ENCODE peak calls at places on chromosomes 5 and 9, in seven cellular contexts. One of them, this sample, is unnamed.
A peak's percentile ranks its signal among the peaks of the same experiment; 100 is the strongest.

GRCh38 chr5:143707797-143708196 is 104.2 kb upstream of the HMHB1 start:
- DNase-seq in SW 1271: no peak
- DNase-seq in T-cell: no peak
- DNase-seq in GM12891: no peak
- DNase-seq in activated T-helper 1 cell treated with Interleukin-2 at 50 U/mL for 16 hours: no peak
- DNase-seq in cardiac fibroblast: peak; percentile 76
- DNase-seq in stimulated activated CD8-positive, alpha-beta memory T cell treated with anti-CD3 and anti-CD28 coated beads, Interleukin-12 subunit alpha, Interleukin-12 subunit beta, amount 100 ng/mL, for 1 hour: no peak
- DNase-seq in this sample: peak; percentile 13

GRCh38 chr5:14050821-14051220 is 92.3 kb upstream of the TRIO start:
- DNase-seq in stimulated activated CD8-positive, alpha-beta memory T cell treated with anti-CD3 and anti-CD28 coated beads, Interleukin-12 subunit alpha, Interleukin-12 subunit beta, amount 100 ng/mL, for 1 hour: no peak
- DNase-seq in cardiac fibroblast: no peak
- DNase-seq in T-cell: no peak
- DNase-seq in activated T-helper 1 cell treated with Interleukin-2 at 50 U/mL for 16 hours: no peak
- DNase-seq in GM12891: no peak
- DNase-seq in SW 1271: no peak
- DNase-seq in this sample: no peak

GRCh38 chr5:1874820-1875219 is 7.9 kb downstream of the IRX4 start:
- DNase-seq in T-cell: no peak
- DNase-seq in SW 1271: no peak
- DNase-seq in stimulated activated CD8-positive, alpha-beta memory T cell treated with anti-CD3 and anti-CD28 coated beads, Interleukin-12 subunit alpha, Interleukin-12 subunit beta, amount 100 ng/mL, for 1 hour: no peak
- DNase-seq in activated T-helper 1 cell treated with Interleukin-2 at 50 U/mL for 16 hours: no peak
- DNase-seq in cardiac fibroblast: no peak
- DNase-seq in GM12891: no peak
- DNase-seq in this sample: no peak

GRCh38 chr5:87383216-87383615 is 29.5 kb downstream of the CCNH start:
- DNase-seq in SW 1271: no peak
- DNase-seq in GM12891: no peak
- DNase-seq in stimulated activated CD8-positive, alpha-beta memory T cell treated with anti-CD3 and anti-CD28 coated beads, Interleukin-12 subunit alpha, Interleukin-12 subunit beta, amount 100 ng/mL, for 1 hour: no peak
- DNase-seq in T-cell: no peak
- DNase-seq in cardiac fibroblast: peak; percentile 32
- DNase-seq in activated T-helper 1 cell treated with Interleukin-2 at 50 U/mL for 16 hours: no peak
- DNase-seq in this sample: no peak

GRCh38 chr5:93340881-93341280 is 240.1 kb downstream of the NR2F1-AS1 start:
- DNase-seq in T-cell: no peak
- DNase-seq in stimulated activated CD8-positive, alpha-beta memory T cell treated with anti-CD3 and anti-CD28 coated beads, Interleukin-12 subunit alpha, Interleukin-12 subunit beta, amount 100 ng/mL, for 1 hour: no peak
- DNase-seq in SW 1271: no peak
- DNase-seq in activated T-helper 1 cell treated with Interleukin-2 at 50 U/mL for 16 hours: no peak
- DNase-seq in GM12891: no peak
- DNase-seq in cardiac fibroblast: no peak
- DNase-seq in this sample: no peak

GRCh38 chr5:150479416-150479815 is 28.5 kb upstream of the NDST1 start:
- DNase-seq in GM12891: no peak
- DNase-seq in stimulated activated CD8-positive, alpha-beta memory T cell treated with anti-CD3 and anti-CD28 coated beads, Interleukin-12 subunit alpha, Interleukin-12 subunit beta, amount 100 ng/mL, for 1 hour: no peak
- DNase-seq in cardiac fibroblast: no peak
- DNase-seq in activated T-helper 1 cell treated with Interleukin-2 at 50 U/mL for 16 hours: no peak
- DNase-seq in SW 1271: no peak
- DNase-seq in T-cell: no peak
- DNase-seq in this sample: no peak

GRCh38 chr5:135973323-135974018 is 18.7 kb upstream of the LECT2 start:
- DNase-seq in T-cell: no peak
- DNase-seq in GM12891: no peak
- DNase-seq in cardiac fibroblast: peak; percentile 90
- DNase-seq in activated T-helper 1 cell treated with Interleukin-2 at 50 U/mL for 16 hours: no peak
- DNase-seq in stimulated activated CD8-positive, alpha-beta memory T cell treated with anti-CD3 and anti-CD28 coated beads, Interleukin-12 subunit alpha, Interleukin-12 subunit beta, amount 100 ng/mL, for 1 hour: no peak
- DNase-seq in SW 1271: no peak
- DNase-seq in this sample: peak; percentile 94

GRCh38 chr5:178981381-178981780 is 13.7 kb downstream of the GRM6 start:
- DNase-seq in GM12891: no peak
- DNase-seq in activated T-helper 1 cell treated with Interleukin-2 at 50 U/mL for 16 hours: no peak
- DNase-seq in stimulated activated CD8-positive, alpha-beta memory T cell treated with anti-CD3 and anti-CD28 coated beads, Interleukin-12 subunit alpha, Interleukin-12 subunit beta, amount 100 ng/mL, for 1 hour: no peak
- DNase-seq in cardiac fibroblast: no peak
- DNase-seq in T-cell: no peak
- DNase-seq in SW 1271: no peak
- DNase-seq in this sample: no peak

GRCh38 chr5:142115937-142116614 is 7.5 kb downstream of the NDFIP1 start:
- DNase-seq in activated T-helper 1 cell treated with Interleukin-2 at 50 U/mL for 16 hours: no peak
- DNase-seq in GM12891: no peak
- DNase-seq in SW 1271: no peak
- DNase-seq in T-cell: no peak
- DNase-seq in cardiac fibroblast: peak; percentile 75
- DNase-seq in stimulated activated CD8-positive, alpha-beta memory T cell treated with anti-CD3 and anti-CD28 coated beads, Interleukin-12 subunit alpha, Interleukin-12 subunit beta, amount 100 ng/mL, for 1 hour: no peak
- DNase-seq in this sample: peak; percentile 73

GRCh38 chr5:9233712-9234111 is 312.2 kb downstream of the SEMA5A start:
- DNase-seq in GM12891: no peak
- DNase-seq in T-cell: no peak
- DNase-seq in stimulated activated CD8-positive, alpha-beta memory T cell treated with anti-CD3 and anti-CD28 coated beads, Interleukin-12 subunit alpha, Interleukin-12 subunit beta, amount 100 ng/mL, for 1 hour: no peak
- DNase-seq in cardiac fibroblast: peak; percentile 12
- DNase-seq in activated T-helper 1 cell treated with Interleukin-2 at 50 U/mL for 16 hours: no peak
- DNase-seq in SW 1271: no peak
- DNase-seq in this sample: no peak

GRCh38 chr9:110590816-110591215 is 11.3 kb upstream of the SVEP1 start:
- DNase-seq in SW 1271: no peak
- DNase-seq in cardiac fibroblast: no peak
- DNase-seq in stimulated activated CD8-positive, alpha-beta memory T cell treated with anti-CD3 and anti-CD28 coated beads, Interleukin-12 subunit alpha, Interleukin-12 subunit beta, amount 100 ng/mL, for 1 hour: no peak
- DNase-seq in activated T-helper 1 cell treated with Interleukin-2 at 50 U/mL for 16 hours: no peak
- DNase-seq in T-cell: no peak
- DNase-seq in GM12891: no peak
- DNase-seq in this sample: no peak

GRCh38 chr9:93578844-93579243 is 2.5 kb downstream of the PHF2 start:
- DNase-seq in stimulated activated CD8-positive, alpha-beta memory T cell treated with anti-CD3 and anti-CD28 coated beads, Interleukin-12 subunit alpha, Interleukin-12 subunit beta, amount 100 ng/mL, for 1 hour: no peak
- DNase-seq in activated T-helper 1 cell treated with Interleukin-2 at 50 U/mL for 16 hours: no peak
- DNase-seq in GM12891: no peak
- DNase-seq in T-cell: no peak
- DNase-seq in cardiac fibroblast: no peak
- DNase-seq in SW 1271: no peak
- DNase-seq in this sample: no peak

GRCh38 chr5:61687371-61687770 is 355.3 kb downstream of the ZSWIM6 start:
- DNase-seq in activated T-helper 1 cell treated with Interleukin-2 at 50 U/mL for 16 hours: no peak
- DNase-seq in T-cell: no peak
- DNase-seq in stimulated activated CD8-positive, alpha-beta memory T cell treated with anti-CD3 and anti-CD28 coated beads, Interleukin-12 subunit alpha, Interleukin-12 subunit beta, amount 100 ng/mL, for 1 hour: no peak
- DNase-seq in cardiac fibroblast: peak; percentile 13
- DNase-seq in GM12891: no peak
- DNase-seq in SW 1271: no peak
- DNase-seq in this sample: no peak

GRCh38 chr9:93827545-93828330 is 127.4 kb downstream of the BARX1 start:
- DNase-seq in stimulated activated CD8-positive, alpha-beta memory T cell treated with anti-CD3 and anti-CD28 coated beads, Interleukin-12 subunit alpha, Interleukin-12 subunit beta, amount 100 ng/mL, for 1 hour: no peak
- DNase-seq in activated T-helper 1 cell treated with Interleukin-2 at 50 U/mL for 16 hours: no peak
- DNase-seq in cardiac fibroblast: peak; percentile 39
- DNase-seq in SW 1271: peak; percentile 15
- DNase-seq in T-cell: peak; percentile 15
- DNase-seq in GM12891: peak; percentile 69
- DNase-seq in this sample: peak; percentile 31

GRCh38 chr5:15354011-15354410 is 146.0 kb upstream of the FBXL7 start:
- DNase-seq in cardiac fibroblast: no peak
- DNase-seq in activated T-helper 1 cell treated with Interleukin-2 at 50 U/mL for 16 hours: no peak
- DNase-seq in stimulated activated CD8-positive, alpha-beta memory T cell treated with anti-CD3 and anti-CD28 coated beads, Interleukin-12 subunit alpha, Interleukin-12 subunit beta, amount 100 ng/mL, for 1 hour: no peak
- DNase-seq in GM12891: no peak
- DNase-seq in SW 1271: no peak
- DNase-seq in T-cell: no peak
- DNase-seq in this sample: no peak

GRCh38 chr9:3888496-3888858 is 362.7 kb upstream of the RFX3 start:
- DNase-seq in SW 1271: no peak
- DNase-seq in activated T-helper 1 cell treated with Interleukin-2 at 50 U/mL for 16 hours: no peak
- DNase-seq in stimulated activated CD8-positive, alpha-beta memory T cell treated with anti-CD3 and anti-CD28 coated beads, Interleukin-12 subunit alpha, Interleukin-12 subunit beta, amount 100 ng/mL, for 1 hour: no peak
- DNase-seq in cardiac fibroblast: no peak
- DNase-seq in GM12891: no peak
- DNase-seq in T-cell: no peak
- DNase-seq in this sample: no peak

GRCh38 chr9:79382468-79382867 is 189.3 kb upstream of the TLE4 start:
- DNase-seq in activated T-helper 1 cell treated with Interleukin-2 at 50 U/mL for 16 hours: no peak
- DNase-seq in cardiac fibroblast: no peak
- DNase-seq in T-cell: no peak
- DNase-seq in GM12891: no peak
- DNase-seq in stimulated activated CD8-positive, alpha-beta memory T cell treated with anti-CD3 and anti-CD28 coated beads, Interleukin-12 subunit alpha, Interleukin-12 subunit beta, amount 100 ng/mL, for 1 hour: no peak
- DNase-seq in SW 1271: no peak
- DNase-seq in this sample: peak; percentile 62

GRCh38 chr5:143229896-143230675 is 173.4 kb downstream of the NR3C1 start:
- DNase-seq in activated T-helper 1 cell treated with Interleukin-2 at 50 U/mL for 16 hours: no peak
- DNase-seq in stimulated activated CD8-positive, alpha-beta memory T cell treated with anti-CD3 and anti-CD28 coated beads, Interleukin-12 subunit alpha, Interleukin-12 subunit beta, amount 100 ng/mL, for 1 hour: no peak
- DNase-seq in GM12891: peak; percentile 41
- DNase-seq in T-cell: peak; percentile 32
- DNase-seq in SW 1271: no peak
- DNase-seq in cardiac fibroblast: no peak
- DNase-seq in this sample: no peak

GRCh38 chr9:34253460-34253837 is 74.6 kb downstream of the UBAP1 start:
- DNase-seq in cardiac fibroblast: peak; percentile 72
- DNase-seq in activated T-helper 1 cell treated with Interleukin-2 at 50 U/mL for 16 hours: no peak
- DNase-seq in T-cell: no peak
- DNase-seq in stimulated activated CD8-positive, alpha-beta memory T cell treated with anti-CD3 and anti-CD28 coated beads, Interleukin-12 subunit alpha, Interleukin-12 subunit beta, amount 100 ng/mL, for 1 hour: no peak
- DNase-seq in SW 1271: no peak
- DNase-seq in GM12891: no peak
- DNase-seq in this sample: peak; percentile 43

GRCh38 chr5:80866372-80866771 is 93.8 kb upstream of the RASGRF2 start:
- DNase-seq in GM12891: no peak
- DNase-seq in activated T-helper 1 cell treated with Interleukin-2 at 50 U/mL for 16 hours: no peak
- DNase-seq in cardiac fibroblast: no peak
- DNase-seq in stimulated activated CD8-positive, alpha-beta memory T cell treated with anti-CD3 and anti-CD28 coated beads, Interleukin-12 subunit alpha, Interleukin-12 subunit beta, amount 100 ng/mL, for 1 hour: no peak
- DNase-seq in SW 1271: no peak
- DNase-seq in T-cell: no peak
- DNase-seq in this sample: no peak

GRCh38 chr5:61919920-61920319 is 386.1 kb upstream of the KIF2A start:
- DNase-seq in SW 1271: no peak
- DNase-seq in cardiac fibroblast: no peak
- DNase-seq in stimulated activated CD8-positive, alpha-beta memory T cell treated with anti-CD3 and anti-CD28 coated beads, Interleukin-12 subunit alpha, Interleukin-12 subunit beta, amount 100 ng/mL, for 1 hour: no peak
- DNase-seq in GM12891: no peak
- DNase-seq in T-cell: no peak
- DNase-seq in activated T-helper 1 cell treated with Interleukin-2 at 50 U/mL for 16 hours: no peak
- DNase-seq in this sample: peak; percentile 92

GRCh38 chr9:111533099-111533785 is 8.3 kb downstream of the ZNF483 start:
- DNase-seq in activated T-helper 1 cell treated with Interleukin-2 at 50 U/mL for 16 hours: no peak
- DNase-seq in cardiac fibroblast: peak; percentile 36
- DNase-seq in stimulated activated CD8-positive, alpha-beta memory T cell treated with anti-CD3 and anti-CD28 coated beads, Interleukin-12 subunit alpha, Interleukin-12 subunit beta, amount 100 ng/mL, for 1 hour: no peak
- DNase-seq in SW 1271: no peak
- DNase-seq in T-cell: no peak
- DNase-seq in GM12891: no peak
- DNase-seq in this sample: no peak

GRCh38 chr5:158287643-158288228 is 428.8 kb upstream of the CLINT1 start:
- DNase-seq in GM12891: no peak
- DNase-seq in T-cell: no peak
- DNase-seq in activated T-helper 1 cell treated with Interleukin-2 at 50 U/mL for 16 hours: no peak
- DNase-seq in cardiac fibroblast: peak; percentile 75
- DNase-seq in stimulated activated CD8-positive, alpha-beta memory T cell treated with anti-CD3 and anti-CD28 coated beads, Interleukin-12 subunit alpha, Interleukin-12 subunit beta, amount 100 ng/mL, for 1 hour: no peak
- DNase-seq in SW 1271: no peak
- DNase-seq in this sample: peak; percentile 70

GRCh38 chr5:95216136-95216955 is 68.5 kb downstream of the MCTP1 start:
- DNase-seq in cardiac fibroblast: peak; percentile 3
- DNase-seq in GM12891: no peak
- DNase-seq in activated T-helper 1 cell treated with Interleukin-2 at 50 U/mL for 16 hours: no peak
- DNase-seq in SW 1271: no peak
- DNase-seq in stimulated activated CD8-positive, alpha-beta memory T cell treated with anti-CD3 and anti-CD28 coated beads, Interleukin-12 subunit alpha, Interleukin-12 subunit beta, amount 100 ng/mL, for 1 hour: no peak
- DNase-seq in T-cell: no peak
- DNase-seq in this sample: peak; percentile 67

GRCh38 chr9:97744710-97745708 is 47.9 kb upstream of the XPA start:
- DNase-seq in stimulated activated CD8-positive, alpha-beta memory T cell treated with anti-CD3 and anti-CD28 coated beads, Interleukin-12 subunit alpha, Interleukin-12 subunit beta, amount 100 ng/mL, for 1 hour: no peak
- DNase-seq in activated T-helper 1 cell treated with Interleukin-2 at 50 U/mL for 16 hours: no peak
- DNase-seq in T-cell: no peak
- DNase-seq in SW 1271: no peak
- DNase-seq in cardiac fibroblast: no peak
- DNase-seq in GM12891: no peak
- DNase-seq in this sample: peak; percentile 17

GRCh38 chr9:95004452-95005275 is 278.2 kb downstream of the AOPEP start:
- DNase-seq in GM12891: peak; percentile 48
- DNase-seq in T-cell: no peak
- DNase-seq in cardiac fibroblast: no peak
- DNase-seq in SW 1271: no peak
- DNase-seq in activated T-helper 1 cell treated with Interleukin-2 at 50 U/mL for 16 hours: no peak
- DNase-seq in stimulated activated CD8-positive, alpha-beta memory T cell treated with anti-CD3 and anti-CD28 coated beads, Interleukin-12 subunit alpha, Interleukin-12 subunit beta, amount 100 ng/mL, for 1 hour: no peak
- DNase-seq in this sample: peak; percentile 51

GRCh38 chr5:179788193-179788854 is 5.5 kb upstream of the LTC4S start:
- DNase-seq in stimulated activated CD8-positive, alpha-beta memory T cell treated with anti-CD3 and anti-CD28 coated beads, Interleukin-12 subunit alpha, Interleukin-12 subunit beta, amount 100 ng/mL, for 1 hour: no peak
- DNase-seq in T-cell: no peak
- DNase-seq in activated T-helper 1 cell treated with Interleukin-2 at 50 U/mL for 16 hours: no peak
- DNase-seq in SW 1271: no peak
- DNase-seq in GM12891: no peak
- DNase-seq in cardiac fibroblast: no peak
- DNase-seq in this sample: no peak

GRCh38 chr5:126354857-126355731 is 68.1 kb upstream of the GRAMD2B start:
- DNase-seq in stimulated activated CD8-positive, alpha-beta memory T cell treated with anti-CD3 and anti-CD28 coated beads, Interleukin-12 subunit alpha, Interleukin-12 subunit beta, amount 100 ng/mL, for 1 hour: no peak
- DNase-seq in SW 1271: no peak
- DNase-seq in activated T-helper 1 cell treated with Interleukin-2 at 50 U/mL for 16 hours: no peak
- DNase-seq in T-cell: no peak
- DNase-seq in cardiac fibroblast: no peak
- DNase-seq in GM12891: no peak
- DNase-seq in this sample: no peak

GRCh38 chr5:134100283-134101011 is 14.0 kb upstream of the TCF7 start:
- DNase-seq in cardiac fibroblast: peak; percentile 86
- DNase-seq in stimulated activated CD8-positive, alpha-beta memory T cell treated with anti-CD3 and anti-CD28 coated beads, Interleukin-12 subunit alpha, Interleukin-12 subunit beta, amount 100 ng/mL, for 1 hour: peak; percentile 72
- DNase-seq in activated T-helper 1 cell treated with Interleukin-2 at 50 U/mL for 16 hours: peak; percentile 71
- DNase-seq in SW 1271: no peak
- DNase-seq in GM12891: peak; percentile 73
- DNase-seq in T-cell: peak; percentile 77
- DNase-seq in this sample: peak; percentile 85

GRCh38 chr5:142048272-142048671 is 35.4 kb upstream of the GNPDA1 start:
- DNase-seq in T-cell: no peak
- DNase-seq in stimulated activated CD8-positive, alpha-beta memory T cell treated with anti-CD3 and anti-CD28 coated beads, Interleukin-12 subunit alpha, Interleukin-12 subunit beta, amount 100 ng/mL, for 1 hour: no peak
- DNase-seq in cardiac fibroblast: no peak
- DNase-seq in SW 1271: no peak
- DNase-seq in GM12891: no peak
- DNase-seq in activated T-helper 1 cell treated with Interleukin-2 at 50 U/mL for 16 hours: no peak
- DNase-seq in this sample: peak; percentile 17

GRCh38 chr5:158955636-158956035 is 144.1 kb downstream of the EBF1 start:
- DNase-seq in stimulated activated CD8-positive, alpha-beta memory T cell treated with anti-CD3 and anti-CD28 coated beads, Interleukin-12 subunit alpha, Interleukin-12 subunit beta, amount 100 ng/mL, for 1 hour: no peak
- DNase-seq in activated T-helper 1 cell treated with Interleukin-2 at 50 U/mL for 16 hours: no peak
- DNase-seq in GM12891: no peak
- DNase-seq in T-cell: no peak
- DNase-seq in SW 1271: no peak
- DNase-seq in cardiac fibroblast: no peak
- DNase-seq in this sample: no peak

GRCh38 chr5:59146729-59147128 is 563.9 kb downstream of the RAB3C start:
- DNase-seq in stimulated activated CD8-positive, alpha-beta memory T cell treated with anti-CD3 and anti-CD28 coated beads, Interleukin-12 subunit alpha, Interleukin-12 subunit beta, amount 100 ng/mL, for 1 hour: no peak
- DNase-seq in SW 1271: no peak
- DNase-seq in cardiac fibroblast: no peak
- DNase-seq in T-cell: peak; percentile 6
- DNase-seq in activated T-helper 1 cell treated with Interleukin-2 at 50 U/mL for 16 hours: no peak
- DNase-seq in GM12891: no peak
- DNase-seq in this sample: no peak

GRCh38 chr9:114787781-114788498 is 17.9 kb downstream of the TNFSF15 start:
- DNase-seq in T-cell: no peak
- DNase-seq in SW 1271: no peak
- DNase-seq in cardiac fibroblast: no peak
- DNase-seq in activated T-helper 1 cell treated with Interleukin-2 at 50 U/mL for 16 hours: no peak
- DNase-seq in stimulated activated CD8-positive, alpha-beta memory T cell treated with anti-CD3 and anti-CD28 coated beads, Interleukin-12 subunit alpha, Interleukin-12 subunit beta, amount 100 ng/mL, for 1 hour: no peak
- DNase-seq in GM12891: no peak
- DNase-seq in this sample: peak; percentile 45

GRCh38 chr5:109704255-109704952 is 14.7 kb downstream of the MAN2A1 start:
- DNase-seq in T-cell: no peak
- DNase-seq in stimulated activated CD8-positive, alpha-beta memory T cell treated with anti-CD3 and anti-CD28 coated beads, Interleukin-12 subunit alpha, Interleukin-12 subunit beta, amount 100 ng/mL, for 1 hour: no peak
- DNase-seq in activated T-helper 1 cell treated with Interleukin-2 at 50 U/mL for 16 hours: no peak
- DNase-seq in cardiac fibroblast: no peak
- DNase-seq in GM12891: no peak
- DNase-seq in SW 1271: no peak
- DNase-seq in this sample: no peak

GRCh38 chr5:10602031-10602806 is 38.3 kb downstream of the ANKRD33B start:
- DNase-seq in T-cell: no peak
- DNase-seq in GM12891: no peak
- DNase-seq in cardiac fibroblast: no peak
- DNase-seq in SW 1271: no peak
- DNase-seq in activated T-helper 1 cell treated with Interleukin-2 at 50 U/mL for 16 hours: no peak
- DNase-seq in stimulated activated CD8-positive, alpha-beta memory T cell treated with anti-CD3 and anti-CD28 coated beads, Interleukin-12 subunit alpha, Interleukin-12 subunit beta, amount 100 ng/mL, for 1 hour: no peak
- DNase-seq in this sample: no peak

This sample was measured in MCF 10A.